ENCODE peak calls at places on chromosomes 11 and 22, in four cellular contexts. P, U, H and C are unnamed samples.

GRCh38 chr11:130415719-130416536 is 12.5 kb downstream of the ADAMTS8 start:
- DNase-seq in P (no peak), U (no peak), H (no peak), C (no peak)

GRCh38 chr22:38843716-38844660 is at the start of gene NPTXR:
- DNase-seq in U (no peak), P (peak; percentile 16), H (peak; percentile 95), C (peak; percentile 64)

GRCh38 chr11:67290801-67291200 is 1.7 kb downstream of the ANKRD13D start:
- DNase-seq in U (no peak), H (no peak), P (no peak), C (no peak)

GRCh38 chr22:47164514-47165337 is 402.3 kb downstream of the TBC1D22A start:
- DNase-seq in U (no peak), P (no peak), H (no peak), C (peak; percentile 24)

GRCh38 chr11:1219446-1219835 is 3.4 kb upstream of the MUC5B start:
- DNase-seq in P (no peak), U (no peak), H (peak; percentile 10), C (no peak)

GRCh38 chr11:123690490-123690889 is 36.1 kb upstream of the SCN3B start:
- DNase-seq in H (no peak), P (no peak), U (no peak), C (no peak)

GRCh38 chr22:46518038-46518437 is 19.4 kb downstream of the CELSR1 start:
- DNase-seq in H (no peak), U (no peak), P (no peak), C (no peak)

GRCh38 chr22:24938741-24939341 is 7.7 kb downstream of the LHFPL7 start:
- DNase-seq in H (peak; percentile 80), U (no peak), P (peak; percentile 70), C (peak; percentile 55)

GRCh38 chr22:22037740-22038139 is 55.2 kb upstream of the TOP3B start:
- DNase-seq in P (no peak), U (no peak), H (no peak), C (no peak)

GRCh38 chr22:34102633-34103032 is 182.4 kb upstream of the LARGE1 start:
- DNase-seq in U (no peak), P (no peak), H (peak; percentile 27), C (peak; percentile 34)

GRCh38 chr11:126917531-126918204 is 82.9 kb downstream of the KIRREL3 start:
- DNase-seq in U (no peak), P (no peak), H (no peak), C (peak; percentile 16)

GRCh38 chr11:69954756-69955155 is 123.4 kb upstream of the ANO1 start:
- DNase-seq in H (no peak), U (no peak), P (no peak), C (no peak)

GRCh38 chr22:36900225-36900624 is 13.2 kb upstream of the CSF2RB start:
- DNase-seq in P (peak; percentile 31), U (no peak), H (no peak), C (no peak)

GRCh38 chr11:64407221-64407620 is 48.3 kb downstream of the RPS6KA4 start:
- DNase-seq in P (no peak), U (no peak), H (no peak), C (no peak)

GRCh38 chr11:58928691-58929090 is 10.6 kb upstream of the GLYATL1 start:
- DNase-seq in U (no peak), P (no peak), H (no peak), C (no peak)

GRCh38 chr22:42608481-42609361 is 6.0 kb downstream of the POLDIP3 start:
- DNase-seq in H (no peak), U (no peak), P (no peak), C (no peak)